ENCODE peak calls at places on chromosome 4, in five cellular contexts. One of them, this sample, is unnamed.

GRCh38 chr4:109574443-109574850 is 14.4 kb downstream of the MCUB start:
- DNase-seq in tibial nerve: no peak
- DNase-seq in SJSA1: no peak
- DNase-seq in heart left ventricle: no peak
- DNase-seq in sigmoid colon: no peak
- DNase-seq in this sample: no peak

GRCh38 chr4:36163198-36163597 is 81.1 kb downstream of the ARAP2 start:
- DNase-seq in tibial nerve: no peak
- DNase-seq in SJSA1: no peak
- DNase-seq in heart left ventricle: no peak
- DNase-seq in sigmoid colon: no peak
- DNase-seq in this sample: no peak

GRCh38 chr4:185865901-185866328 is 53.9 kb upstream of the SORBS2 start:
- DNase-seq in tibial nerve: no peak
- DNase-seq in SJSA1: peak; percentile 39
- DNase-seq in heart left ventricle: peak; percentile 39
- DNase-seq in sigmoid colon: no peak
- DNase-seq in this sample: no peak

GRCh38 chr4:60033826-60034225 is 1166.3 kb upstream of the ADGRL3 start:
- DNase-seq in tibial nerve: no peak
- DNase-seq in SJSA1: no peak
- DNase-seq in heart left ventricle: no peak
- DNase-seq in sigmoid colon: no peak
- DNase-seq in this sample: no peak

GRCh38 chr4:168605411-168605810 is 108.6 kb downstream of the PALLD start:
- DNase-seq in tibial nerve: no peak
- DNase-seq in SJSA1: peak; percentile 42
- DNase-seq in heart left ventricle: no peak
- DNase-seq in sigmoid colon: no peak
- DNase-seq in this sample: no peak

GRCh38 chr4:121156822-121157769 is 7.0 kb downstream of the TNIP3 start:
- DNase-seq in tibial nerve: peak; percentile 31
- DNase-seq in SJSA1: peak; percentile 32
- DNase-seq in heart left ventricle: peak; percentile 10
- DNase-seq in sigmoid colon: no peak
- DNase-seq in this sample: no peak

GRCh38 chr4:184849184-184849583 is 23.4 kb upstream of the ACSL1 start:
- DNase-seq in tibial nerve: no peak
- DNase-seq in SJSA1: no peak
- DNase-seq in heart left ventricle: no peak
- DNase-seq in sigmoid colon: no peak
- DNase-seq in this sample: no peak

GRCh38 chr4:112908511-112908910 is 140.9 kb upstream of the ANK2 start:
- DNase-seq in tibial nerve: no peak
- DNase-seq in SJSA1: no peak
- DNase-seq in heart left ventricle: no peak
- DNase-seq in sigmoid colon: no peak
- DNase-seq in this sample: no peak

GRCh38 chr4:115873048-115873447 is 759.6 kb upstream of the NDST4 start:
- DNase-seq in tibial nerve: no peak
- DNase-seq in SJSA1: no peak
- DNase-seq in heart left ventricle: no peak
- DNase-seq in sigmoid colon: no peak
- DNase-seq in this sample: no peak

GRCh38 chr4:146192060-146192459 is 16.5 kb downstream of the LSM6 start:
- DNase-seq in tibial nerve: peak; percentile 39
- DNase-seq in SJSA1: peak; percentile 26
- DNase-seq in heart left ventricle: peak; percentile 16
- DNase-seq in sigmoid colon: no peak
- DNase-seq in this sample: no peak

GRCh38 chr4:92303621-92304027 is at the start of gene GRID2:
- DNase-seq in tibial nerve: no peak
- DNase-seq in SJSA1: peak; percentile 7
- DNase-seq in heart left ventricle: no peak
- DNase-seq in sigmoid colon: no peak
- DNase-seq in this sample: peak; percentile 27

GRCh38 chr4:2791518-2792395 is 1.1 kb upstream of the SH3BP2 start:
- DNase-seq in tibial nerve: no peak
- DNase-seq in SJSA1: no peak
- DNase-seq in heart left ventricle: no peak
- DNase-seq in sigmoid colon: peak; percentile 64
- DNase-seq in this sample: no peak

GRCh38 chr4:185318679-185319078 is 77.0 kb downstream of the LRP2BP start:
- DNase-seq in tibial nerve: no peak
- DNase-seq in SJSA1: no peak
- DNase-seq in heart left ventricle: no peak
- DNase-seq in sigmoid colon: no peak
- DNase-seq in this sample: no peak

GRCh38 chr4:114193625-114194399 is 214.4 kb upstream of the ARSJ start:
- DNase-seq in tibial nerve: no peak
- DNase-seq in SJSA1: no peak
- DNase-seq in heart left ventricle: no peak
- DNase-seq in sigmoid colon: no peak
- DNase-seq in this sample: no peak

GRCh38 chr4:88697113-88697512 is 516 bp downstream of the NAP1L5 start:
- DNase-seq in tibial nerve: peak; percentile 17
- DNase-seq in SJSA1: peak; percentile 7
- DNase-seq in heart left ventricle: peak; percentile 17
- DNase-seq in sigmoid colon: peak; percentile 82
- DNase-seq in this sample: peak; percentile 34

GRCh38 chr4:174789666-174790065 is 39.4 kb downstream of the GLRA3 start:
- DNase-seq in tibial nerve: no peak
- DNase-seq in SJSA1: no peak
- DNase-seq in heart left ventricle: no peak
- DNase-seq in sigmoid colon: no peak
- DNase-seq in this sample: no peak

GRCh38 chr4:106546380-106546779 is 177.8 kb upstream of the GIMD1 start:
- DNase-seq in tibial nerve: no peak
- DNase-seq in SJSA1: no peak
- DNase-seq in heart left ventricle: no peak
- DNase-seq in sigmoid colon: no peak
- DNase-seq in this sample: no peak

GRCh38 chr4:148443550-148444295 is 1.5 kb upstream of the NR3C2 start:
- DNase-seq in tibial nerve: peak; percentile 33
- DNase-seq in SJSA1: no peak
- DNase-seq in heart left ventricle: peak; percentile 39
- DNase-seq in sigmoid colon: peak; percentile 83
- DNase-seq in this sample: peak; percentile 30

GRCh38 chr4:148441624-148441985 is 609 bp downstream of the NR3C2 start:
- DNase-seq in tibial nerve: no peak
- DNase-seq in SJSA1: no peak
- DNase-seq in heart left ventricle: no peak
- DNase-seq in sigmoid colon: no peak
- DNase-seq in this sample: no peak

GRCh38 chr4:148444296-148445070 is 2.3 kb upstream of the NR3C2 start:
- DNase-seq in tibial nerve: no peak
- DNase-seq in SJSA1: peak; percentile 10
- DNase-seq in heart left ventricle: peak; percentile 41
- DNase-seq in sigmoid colon: peak; percentile 71
- DNase-seq in this sample: peak; percentile 58

GRCh38 chr4:148442830-148443549 is 776 bp upstream of the NR3C2 start:
- DNase-seq in tibial nerve: no peak
- DNase-seq in SJSA1: no peak
- DNase-seq in heart left ventricle: no peak
- DNase-seq in sigmoid colon: peak; percentile 75
- DNase-seq in this sample: no peak

DNA sequence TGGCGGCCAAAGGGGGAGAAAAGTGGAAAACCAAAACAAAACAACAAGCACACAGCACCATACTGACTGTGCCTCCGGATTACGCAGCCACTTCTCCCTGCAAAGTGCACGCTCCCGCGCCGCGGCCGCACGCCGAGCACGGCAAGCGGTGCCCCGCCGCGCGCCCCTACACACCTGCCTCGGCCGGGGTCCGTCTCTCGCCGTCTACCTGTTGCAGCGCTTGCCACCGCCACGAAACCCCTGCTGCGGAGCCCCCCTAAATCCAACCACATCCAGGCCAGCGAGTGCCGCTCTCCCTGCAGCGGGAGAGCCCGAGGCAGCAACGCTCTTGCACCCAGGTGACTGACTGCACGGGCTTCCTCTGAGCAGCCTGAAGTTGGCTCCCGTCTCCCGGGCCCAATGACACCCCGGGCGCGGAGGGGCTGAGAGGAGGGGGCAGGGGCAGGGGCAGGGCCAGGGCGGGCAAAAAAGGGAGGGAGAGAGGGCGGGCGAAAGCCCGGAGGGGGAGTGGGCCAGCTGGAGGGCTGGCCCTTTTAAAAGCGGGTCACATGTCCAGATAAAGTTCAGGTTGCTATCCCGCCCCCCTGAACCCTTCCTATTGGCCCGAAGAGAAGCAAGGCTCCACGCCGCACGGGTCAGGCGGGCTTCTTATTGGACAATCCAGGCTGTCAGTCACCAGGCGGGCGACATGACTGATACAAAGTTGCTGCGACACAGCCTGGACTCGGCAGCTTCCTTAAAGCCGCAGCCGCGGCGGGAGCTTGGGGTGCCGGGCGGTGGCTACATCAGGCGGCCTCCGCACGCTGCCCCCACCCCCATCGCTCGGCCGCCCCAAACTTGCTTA is at the start of gene NR3C2:
- DNase-seq in tibial nerve: peak; percentile 99
- DNase-seq in SJSA1: peak; percentile 75
- DNase-seq in heart left ventricle: peak; percentile 100
- DNase-seq in sigmoid colon: peak; percentile 100
- DNase-seq in this sample: peak; percentile 99
- H3K27ac ChIP-seq in tibial nerve: peak within 1 kb of the TSS; percentile 96
- H3K27ac ChIP-seq in SJSA1: no peak within 1 kb of the TSS
- H3K27ac ChIP-seq in heart left ventricle: peak within 1 kb of the TSS; percentile 96
- H3K27ac ChIP-seq in sigmoid colon: peak within 1 kb of the TSS; percentile 96
- H3K27ac ChIP-seq in this sample: peak within 1 kb of the TSS; percentile 91

DNA sequence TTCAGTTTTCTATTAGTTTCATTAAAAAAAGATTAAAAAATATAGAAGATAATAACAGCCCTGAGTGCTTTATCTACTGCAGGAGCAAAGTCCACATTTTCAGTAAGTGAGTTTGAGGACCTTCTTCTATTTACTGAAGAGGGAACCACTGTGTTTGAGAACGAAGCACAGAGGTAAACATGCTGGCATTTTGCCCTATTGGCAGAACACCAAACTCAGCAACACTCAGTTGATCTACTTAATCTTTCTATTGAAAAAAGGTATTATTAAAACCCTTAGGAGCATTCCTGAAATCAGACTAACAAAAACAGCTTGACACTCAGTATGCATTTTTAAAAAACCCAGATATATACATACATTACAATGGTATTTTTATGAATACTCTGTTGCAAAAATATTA is 1496.7 kb downstream of the TECRL start:
- DNase-seq in tibial nerve: no peak
- DNase-seq in SJSA1: no peak
- DNase-seq in heart left ventricle: no peak
- DNase-seq in sigmoid colon: no peak
- DNase-seq in this sample: no peak
- H3K27ac ChIP-seq in tibial nerve: no peak overlapping the region
- H3K27ac ChIP-seq in SJSA1: no peak overlapping the region
- H3K27ac ChIP-seq in heart left ventricle: no peak overlapping the region
- H3K27ac ChIP-seq in sigmoid colon: no peak overlapping the region
- H3K27ac ChIP-seq in this sample: no peak overlapping the region

GRCh38 chr4:87420431-87420830 is 1.9 kb upstream of the NUDT9 start:
- DNase-seq in tibial nerve: no peak
- DNase-seq in SJSA1: no peak
- DNase-seq in heart left ventricle: no peak
- DNase-seq in sigmoid colon: no peak
- DNase-seq in this sample: no peak

GRCh38 chr4:87422104-87423052 is at the start of gene NUDT9:
- DNase-seq in tibial nerve: peak; percentile 97
- DNase-seq in SJSA1: peak; percentile 97
- DNase-seq in heart left ventricle: peak; percentile 95
- DNase-seq in sigmoid colon: peak; percentile 97
- DNase-seq in this sample: peak; percentile 93

GRCh38 chr4:87425711-87426110 is 3.3 kb downstream of the NUDT9 start:
- DNase-seq in tibial nerve: no peak
- DNase-seq in SJSA1: no peak
- DNase-seq in heart left ventricle: no peak
- DNase-seq in sigmoid colon: no peak
- DNase-seq in this sample: no peak

GRCh38 chr4:87426865-87427517 is 4.6 kb downstream of the NUDT9 start:
- DNase-seq in tibial nerve: no peak
- DNase-seq in SJSA1: no peak
- DNase-seq in heart left ventricle: no peak
- DNase-seq in sigmoid colon: no peak
- DNase-seq in this sample: no peak

DNA sequence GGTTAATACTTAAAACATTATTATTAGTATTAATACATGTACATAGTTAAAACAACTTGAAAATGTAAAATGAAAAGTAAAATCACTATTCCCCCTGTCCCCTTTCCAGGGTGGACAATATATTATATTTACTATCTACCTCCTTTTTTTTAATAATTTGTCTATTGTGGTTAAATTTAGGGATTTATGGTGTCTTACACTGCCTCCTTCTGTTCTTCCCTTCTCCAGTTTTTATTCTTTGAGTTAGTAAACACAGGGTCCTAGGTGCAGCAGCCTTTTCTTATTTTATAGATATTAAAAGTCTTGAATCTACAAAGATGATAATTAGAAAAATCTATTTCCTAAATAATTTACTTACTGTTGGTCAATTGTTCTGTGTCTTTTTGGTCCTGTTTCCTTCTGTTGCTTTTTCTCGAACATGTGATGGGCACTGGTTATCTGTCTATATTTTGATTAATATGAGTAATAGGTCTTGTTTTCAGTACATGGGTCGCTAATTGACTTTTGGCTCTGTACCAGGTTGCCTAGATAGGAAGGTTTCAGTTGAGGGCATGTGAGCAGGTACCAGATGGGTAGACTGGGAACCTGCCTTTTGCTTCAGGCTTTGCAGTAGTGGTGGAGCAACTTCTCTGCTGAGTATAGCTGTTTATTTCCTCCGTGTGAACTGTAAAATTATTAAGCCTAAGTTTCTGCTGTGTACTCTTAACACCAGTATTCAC is 1.1 kb downstream of the NUDT9 start:
- DNase-seq in tibial nerve: no peak
- DNase-seq in SJSA1: no peak
- DNase-seq in heart left ventricle: no peak
- DNase-seq in sigmoid colon: no peak
- DNase-seq in this sample: no peak
- H3K27ac ChIP-seq in tibial nerve: peak overlapping the region; percentile 85
- H3K27ac ChIP-seq in SJSA1: no peak overlapping the region
- H3K27ac ChIP-seq in heart left ventricle: peak overlapping the region; percentile 89
- H3K27ac ChIP-seq in sigmoid colon: peak overlapping the region; percentile 85
- H3K27ac ChIP-seq in this sample: no peak overlapping the region

DNA sequence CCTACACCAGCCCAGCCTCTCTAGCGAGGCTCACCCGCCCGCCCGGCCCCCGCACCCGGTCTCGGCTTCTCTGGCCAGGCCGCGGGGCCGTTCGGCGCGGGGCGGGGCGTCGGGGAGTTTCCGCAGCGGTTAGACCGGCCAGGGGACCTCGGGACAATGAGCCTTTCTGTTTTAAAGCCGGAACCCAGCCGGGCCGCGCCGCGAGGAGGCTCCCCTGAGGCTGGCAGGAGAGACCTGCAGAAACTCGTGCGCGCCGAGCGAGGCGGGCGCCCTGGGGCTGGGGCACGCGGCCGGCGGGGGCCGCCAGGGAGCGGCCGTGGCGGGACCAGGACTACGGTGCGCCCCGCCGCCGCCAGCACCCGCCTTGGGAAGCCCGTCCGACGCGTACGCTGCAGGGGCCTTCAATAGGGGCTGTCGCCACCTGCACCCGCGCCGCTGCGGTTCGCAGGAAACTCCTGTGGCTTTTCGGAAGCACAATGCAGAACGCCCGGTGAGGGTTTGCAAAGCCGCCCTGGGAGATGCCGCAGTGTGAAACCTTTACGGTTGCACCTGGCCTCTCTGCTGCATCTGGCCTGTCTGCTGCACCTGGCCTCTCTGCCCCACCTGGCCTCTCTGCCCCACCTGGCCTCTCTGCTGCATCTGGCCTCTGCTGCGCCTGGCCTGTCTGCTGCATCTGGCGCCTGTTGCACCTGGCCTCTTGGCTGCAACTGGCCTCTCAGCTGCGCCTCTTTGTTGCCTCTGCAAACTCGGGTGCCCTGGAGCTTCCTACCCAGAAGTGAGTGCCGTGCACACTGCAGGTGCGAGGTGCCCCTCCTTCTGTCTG is 63.9 kb downstream of the TRAPPC11 start:
- DNase-seq in tibial nerve: no peak
- DNase-seq in SJSA1: no peak
- DNase-seq in heart left ventricle: peak; percentile 61
- DNase-seq in sigmoid colon: peak; percentile 74
- DNase-seq in this sample: peak; percentile 24
- H3K27ac ChIP-seq in tibial nerve: peak overlapping the region; percentile 57
- H3K27ac ChIP-seq in SJSA1: no peak overlapping the region
- H3K27ac ChIP-seq in heart left ventricle: peak overlapping the region; percentile 31
- H3K27ac ChIP-seq in sigmoid colon: no peak overlapping the region
- H3K27ac ChIP-seq in this sample: no peak overlapping the region